ENCODE peak calls at places on chromosome 12, in five cellular contexts. F is fibroblast of lung, U is sciatic nerve, G is SHP77, O is mesenteric fat pad. A is an unnamed sample.

GRCh38 chr12:77031745-77032144 is 33.6 kb downstream of the E2F7 start:
- DNase-seq in G (no peak), F (peak; percentile 40), U (no peak), O (no peak), A (no peak)

GRCh38 chr12:9001233-9001632 is 11.9 kb downstream of the KLRG1 start:
- DNase-seq in F (no peak), U (no peak), G (no peak), O (no peak), A (no peak)

GRCh38 chr12:123779551-123779950 is 17.4 kb downstream of the DNAH10 start:
- DNase-seq in F (no peak), O (no peak), G (no peak), U (no peak), A (no peak)

GRCh38 chr12:52207895-52208294 is 16.1 kb upstream of the KRT80 start:
- DNase-seq in F (peak; percentile 36), U (no peak), G (peak; percentile 42), O (peak; percentile 90), A (no peak)

GRCh38 chr12:49489720-49490119 is 49.1 kb upstream of the KCNH3 start:
- DNase-seq in F (peak; percentile 60), U (no peak), O (no peak), G (no peak), A (no peak)

GRCh38 chr12:124750149-124750656 is 113.5 kb downstream of the SCARB1 start:
- DNase-seq in U (no peak), G (no peak), O (no peak), F (no peak), A (no peak)

GRCh38 chr12:12265571-12266388 is 1.1 kb downstream of the LRP6 start:
- DNase-seq in O (peak; percentile 69), G (no peak), F (peak; percentile 66), U (no peak), A (no peak)

GRCh38 chr12:65885312-65885711 is 61.0 kb downstream of the HMGA2 start:
- DNase-seq in O (no peak), U (no peak), G (no peak), F (peak; percentile 49), A (no peak)

GRCh38 chr12:54759751-54760150 is 94.6 kb upstream of the MUCL1 start:
- DNase-seq in F (no peak), O (no peak), U (no peak), G (peak; percentile 54), A (no peak)

GRCh38 chr12:2319747-2320146 is 267.0 kb downstream of the CACNA1C start:
- DNase-seq in O (no peak), G (no peak), F (no peak), U (no peak), A (no peak)

GRCh38 chr12:30692470-30692869 is 3.2 kb downstream of the IPO8 start:
- DNase-seq in G (peak; percentile 49), U (no peak), F (peak; percentile 37), O (no peak), A (no peak)

GRCh38 chr12:74021937-74022336 is 515.7 kb upstream of the ATXN7L3B start:
- DNase-seq in U (peak; percentile 62), G (peak; percentile 80), O (no peak), F (peak; percentile 11), A (peak; percentile 29)

GRCh38 chr12:90791445-90791844 is 163.5 kb downstream of the CCER1 start:
- DNase-seq in G (no peak), O (no peak), F (no peak), U (no peak), A (no peak)

GRCh38 chr12:114789276-114789675 is 105.3 kb upstream of the TBX3 start:
- DNase-seq in O (peak; percentile 33), U (no peak), G (no peak), F (no peak), A (no peak)

GRCh38 chr12:1593232-1594044 is 943 bp downstream of the FBXL14 start:
- DNase-seq in U (peak; percentile 70), G (no peak), F (no peak), O (no peak), A (no peak)

GRCh38 chr12:60921541-60921940 is 1325.7 kb downstream of the SLC16A7 start:
- DNase-seq in F (peak; percentile 20), O (no peak), U (no peak), G (no peak), A (no peak)

GRCh38 chr12:32100888-32101287 is 5.8 kb upstream of the BICD1 start:
- DNase-seq in F (no peak), O (no peak), U (no peak), G (no peak), A (no peak)

GRCh38 chr12:79557690-79558315 is 133.0 kb downstream of the PAWR start:
- DNase-seq in F (no peak), O (no peak), U (no peak), G (no peak), A (no peak)

GRCh38 chr12:40058721-40059190 is 47.1 kb downstream of the SLC2A13 start:
- DNase-seq in G (peak; percentile 22), F (no peak), O (no peak), U (no peak), A (no peak)

GRCh38 chr12:121579981-121580868 is 598 bp downstream of the KDM2B start:
- DNase-seq in O (peak; percentile 91), F (peak; percentile 70), G (peak; percentile 82), U (peak; percentile 87), A (no peak)

GRCh38 chr12:106582264-106582591 is 576 bp upstream of the RFX4 start:
- DNase-seq in G (no peak), U (no peak), O (no peak), F (no peak), A (no peak)

GRCh38 chr12:101738920-101739665 is at the start of gene SYCP3:
- DNase-seq in O (no peak), F (no peak), U (no peak), G (no peak), A (no peak)

GRCh38 chr12:118645219-118645618 is 268.9 kb downstream of the SUDS3 start:
- DNase-seq in O (no peak), F (no peak), G (no peak), U (no peak), A (no peak)

GRCh38 chr12:29566441-29566840 is 69.0 kb upstream of the OVCH1 start:
- DNase-seq in G (no peak), O (no peak), U (no peak), F (peak; percentile 83), A (no peak)

GRCh38 chr12:94071258-94071657 is 77.1 kb upstream of the PLXNC1 start:
- DNase-seq in F (no peak), U (no peak), O (no peak), G (no peak), A (no peak)

GRCh38 chr12:109795023-109795422 is 38.2 kb downstream of the TRPV4 start:
- DNase-seq in U (no peak), O (no peak), F (peak; percentile 47), G (no peak), A (no peak)

GRCh38 chr12:80494836-80495235 is 50.8 kb downstream of the PTPRQ start:
- DNase-seq in G (no peak), U (no peak), F (no peak), O (no peak), A (no peak)